ENCODE peak calls at places on chromosomes 13 and 19, in five cellular contexts. G is H1, I is HCT116, Q is HepG2, S is GM12878. F is an unnamed sample. For H3K4me1, the result is how much of the 10 kb centered on the place peaks cover.

GRCh38 chr19:33394006-33394722 is 20.7 kb downstream of the CEBPG start:
- DNase-seq in G (no peak), I (no peak), Q (peak), S (no peak), F (no peak)

GRCh38 chr13:110006304-110006703 is 219.9 kb upstream of the IRS2 start:
- DNase-seq in G (no peak), I (peak), Q (no peak), S (no peak), F (no peak)

GRCh38 chr13:86856996-86857395 is 814.2 kb upstream of the SLITRK5 start:
- DNase-seq in G (no peak), I (peak), Q (peak), S (no peak), F (no peak)

GRCh38 chr19:19451429-19452240 is 46.2 kb downstream of the GATAD2A start:
- DNase-seq in G (no peak), I (no peak), Q (no peak), S (peak), F (no peak)

GRCh38 chr13:108561152-108561551 is 68.3 kb upstream of the MYO16 start:
- DNase-seq in G (no peak), I (no peak), Q (no peak), S (no peak), F (no peak)

GRCh38 chr13:113547248-113547971 is 37.1 kb upstream of the TFDP1 start:
- DNase-seq in G (no peak), I (no peak), Q (no peak), S (no peak), F (no peak)

GRCh38 chr19:15265849-15266248 is 33.6 kb upstream of the EPHX3 start:
- DNase-seq in G (no peak), I (no peak), Q (no peak), S (no peak), F (no peak)

GRCh38 chr19:6221220-6221877 is 58.4 kb downstream of the MLLT1 start:
- DNase-seq in G (no peak), I (no peak), Q (no peak), S (no peak), F (no peak)

GRCh38 chr19:46478356-46478986 is 7.1 kb upstream of the PNMA8A start:
- DNase-seq in G (no peak), I (no peak), Q (no peak), S (no peak), F (peak)

GRCh38 chr19:55277494-55277893 is 2.4 kb downstream of the HSPBP1 start:
- DNase-seq in G (no peak), I (no peak), Q (no peak), S (no peak), F (no peak)

GRCh38 chr19:42132851-42133528 is 744 bp upstream of the POU2F2 start:
- DNase-seq in G (peak), I (peak), Q (peak), S (peak), F (peak)

GRCh38 chr13:111346281-111346680 is 25.8 kb downstream of the TEX29 start:
- DNase-seq in G (no peak), I (no peak), Q (no peak), S (no peak), F (no peak)

GRCh38 chr19:32223595-32224370 is 121.6 kb upstream of the ZNF507 start:
- DNase-seq in G (no peak), I (no peak), Q (no peak), S (no peak), F (no peak)

GRCh38 chr19:42762782-42763181 is 2.7 kb downstream of the PSG8 start:
- DNase-seq in G (no peak), I (no peak), Q (no peak), S (no peak), F (no peak)

GRCh38 chr13:112968380-112968909 is 569 bp upstream of the MCF2L start:
- DNase-seq in G (no peak), I (no peak), Q (no peak), S (no peak), F (no peak)

GRCh38 chr19:2779121-2779740 is 3.8 kb downstream of the SGTA start:
- DNase-seq in G (no peak), I (no peak), Q (no peak), S (no peak), F (no peak)

GRCh38 chr13:46749951-46750350 is 47.0 kb downstream of the ESD start:
- DNase-seq in G (no peak), I (no peak), Q (no peak), S (no peak), F (no peak)

GRCh38 chr13:20492641-20493040 is 33.0 kb downstream of the CRYL1 start:
- DNase-seq in G (no peak), I (peak), Q (peak), S (no peak), F (peak)

GRCh38 chr13:113922412-113923118 is 51.3 kb downstream of the C13orf46 start:
- DNase-seq in G (no peak), I (no peak), Q (no peak), S (no peak), F (no peak)

DNA sequence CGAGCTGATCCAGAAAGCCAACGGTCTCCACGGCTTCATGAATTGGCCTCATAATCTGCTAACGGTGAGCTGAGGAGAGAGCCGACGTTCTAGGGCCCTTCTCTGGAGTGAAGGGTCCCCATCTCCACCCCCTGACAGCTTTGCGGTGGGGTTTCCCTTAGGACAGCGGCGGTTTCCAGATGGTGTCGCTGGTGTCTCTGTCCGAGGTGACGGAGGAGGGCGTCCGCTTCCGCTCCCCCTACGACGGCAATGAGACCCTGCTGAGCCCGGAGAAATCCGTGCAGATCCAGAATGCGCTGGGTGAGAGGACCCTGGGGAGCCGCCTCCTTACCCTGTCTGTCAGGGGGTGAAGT is 692 bp downstream of the QTRT1 start:
- DNase-seq in G (no peak), I (no peak), Q (peak), S (no peak), F (peak)
- TF ChIP-seq POLR2AphosphoS5 in G (no peak), I (no peak), Q (no peak), S (no peak), F (no peak)

DNA sequence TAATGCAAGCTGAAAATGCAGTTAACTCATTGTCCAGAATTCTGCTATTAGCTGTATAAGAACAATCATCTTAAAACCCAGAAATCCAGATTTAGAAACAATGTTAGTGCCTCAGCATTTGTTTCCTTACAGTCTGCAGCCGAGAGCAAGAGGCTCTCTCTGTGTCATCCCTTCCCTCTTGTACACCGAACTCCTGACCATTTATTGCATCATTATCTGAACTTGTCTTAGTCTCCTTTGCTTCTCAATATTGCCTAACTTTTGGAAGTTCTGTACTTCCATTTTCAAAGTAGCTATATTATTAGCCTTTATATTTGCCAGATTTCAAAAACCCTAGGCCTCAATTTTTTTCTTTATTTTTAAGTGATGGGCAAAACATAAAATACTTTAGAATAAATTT is 27.1 kb downstream of the RNASEH2B start:
- DNase-seq in G (no peak), I (no peak), Q (no peak), S (no peak), F (no peak)
- TF ChIP-seq ZNF274 in G (no peak), I (no peak), Q (no peak), S (no peak), F (no peak)

DNA sequence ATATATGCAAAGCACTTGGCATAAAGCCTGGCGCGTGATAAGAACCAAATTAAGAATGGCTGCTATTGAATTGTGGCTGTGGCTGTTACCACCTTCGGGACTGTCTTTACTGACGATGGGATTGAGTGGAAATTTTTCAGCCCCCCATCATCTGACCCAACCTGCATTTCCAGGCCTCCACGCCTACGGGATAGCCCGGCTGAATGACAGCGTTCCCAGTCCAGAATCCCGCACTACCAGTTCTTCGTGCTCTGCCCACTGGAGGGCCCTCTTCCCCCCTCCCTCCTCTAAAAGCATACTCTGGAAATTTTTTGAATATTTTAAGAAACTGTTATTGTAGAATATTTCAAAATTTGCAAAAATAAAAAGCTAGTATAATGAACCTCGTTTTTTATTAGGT is 11.0 kb downstream of the KRTDAP start:
- DNase-seq in G (no peak), I (no peak), Q (no peak), S (no peak), F (no peak)
- H3K4me1 ChIP-seq in G (under half), I (under half), Q (under half), S (under half), F (under half)

DNA sequence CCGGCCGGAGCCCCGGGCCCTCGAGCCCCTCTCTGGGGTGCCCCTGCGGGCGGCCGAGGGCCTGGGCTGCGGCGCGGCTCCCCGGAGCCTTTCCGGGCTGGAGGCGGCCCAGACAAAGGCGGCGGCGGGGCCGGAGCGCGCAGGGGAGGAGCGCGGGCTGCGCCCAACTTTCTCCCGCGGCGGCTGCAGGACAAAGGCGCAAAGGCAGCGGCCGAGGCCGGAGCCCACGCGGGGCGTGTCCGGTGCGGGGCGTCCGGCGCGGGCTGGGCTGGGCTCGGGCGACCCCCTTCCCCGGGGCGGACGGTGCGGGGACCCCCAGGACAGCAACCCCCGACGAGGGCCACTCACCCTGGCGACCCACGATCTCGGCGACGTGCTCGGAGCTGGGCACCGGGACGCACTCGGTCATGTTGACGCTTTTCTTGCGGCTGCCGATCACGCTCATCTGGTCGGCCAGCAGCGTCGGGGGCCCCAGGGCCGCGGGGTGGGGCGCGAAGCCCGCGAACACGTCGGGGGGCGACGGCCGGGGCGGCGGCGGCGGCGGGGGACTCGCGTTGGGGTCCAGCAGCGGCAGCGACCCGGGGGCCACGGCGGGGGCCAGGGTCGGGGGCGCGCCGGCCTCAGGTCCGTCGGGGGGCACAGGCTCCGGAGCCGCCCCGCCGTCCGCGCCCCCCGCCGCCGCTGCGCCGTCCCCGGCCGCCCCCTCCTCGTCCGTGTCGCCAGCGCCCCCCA is 843 bp downstream of the MEX3D start:
- DNase-seq in G (no peak), I (no peak), Q (no peak), S (no peak), F (peak)
- TF ChIP-seq POLR2AphosphoS5 in G (peak), I (no peak), Q (no peak), S (no peak), F (no peak)

GRCh38 chr19:17406039-17406886 is 833 bp upstream of the BST2 start:
- DNase-seq in G (no peak), I (no peak), Q (no peak), S (no peak), F (no peak)
- TF ChIP-seq ZNF274 in G (no peak), I (no peak), Q (no peak), S (no peak), F (no peak)

DNA sequence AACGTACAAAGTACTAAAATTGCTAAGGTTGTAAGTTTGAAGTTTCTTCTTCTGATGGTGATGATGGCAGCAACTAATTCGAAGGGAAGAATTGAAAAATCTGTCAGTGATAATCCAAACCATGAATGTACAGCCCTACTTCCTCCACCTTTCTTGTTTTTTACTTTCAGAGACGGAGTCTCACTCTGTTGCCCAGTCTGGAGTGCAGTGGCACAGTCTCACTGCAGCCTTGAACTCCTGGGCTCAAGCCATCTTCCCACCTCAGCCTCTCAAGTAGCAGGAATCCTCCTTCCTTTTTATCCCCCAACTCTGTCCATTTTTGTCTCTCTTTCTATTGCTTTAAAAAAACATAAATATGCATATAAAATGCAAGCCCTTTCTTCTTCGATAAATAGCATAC is 112.3 kb upstream of the SOX21 start:
- DNase-seq in G (no peak), I (no peak), Q (no peak), S (no peak), F (no peak)
- H3K4me1 ChIP-seq in G (under half), I (under half), Q (under half), S (under half), F (under half)

GRCh38 chr13:25295228-25295627 is 6.2 kb upstream of the NUP58 start:
- DNase-seq in G (no peak), I (no peak), Q (no peak), S (no peak), F (no peak)

GRCh38 chr13:25291691-25292090 is 4.4 kb upstream of the MTMR6 start:
- DNase-seq in G (no peak), I (no peak), Q (no peak), S (no peak), F (no peak)

GRCh38 chr13:25286969-25287961 is at the start of gene MTMR6:
- DNase-seq in G (peak), I (peak), Q (peak), S (peak), F (peak)

GRCh38 chr13:25288966-25289365 is 1.7 kb upstream of the MTMR6 start:
- DNase-seq in G (no peak), I (no peak), Q (no peak), S (no peak), F (no peak)

DNA sequence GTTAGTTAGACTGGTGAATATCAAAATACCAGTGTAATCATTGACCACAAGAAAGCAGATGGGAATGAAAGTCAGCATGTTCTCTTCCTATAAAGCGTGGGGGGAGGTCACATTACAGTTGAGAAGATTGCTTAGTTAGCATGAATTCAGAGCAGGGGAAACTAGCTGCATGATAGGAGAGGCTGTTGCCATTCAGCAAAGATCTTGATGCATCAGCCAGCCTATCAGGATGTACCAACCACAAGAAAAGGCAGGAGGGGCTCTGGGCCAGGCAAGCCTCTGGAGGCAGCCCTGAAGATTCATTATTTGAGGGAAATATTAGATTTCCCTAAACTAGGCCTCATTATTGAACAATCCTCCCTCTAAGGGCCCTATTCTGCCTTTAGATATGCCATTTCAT is 5.0 kb upstream of the MTMR6 start:
- DNase-seq in G (no peak), I (no peak), Q (no peak), S (no peak), F (peak)
- TF ChIP-seq POLR2AphosphoS5 in G (no peak), I (no peak), Q (no peak), S (no peak), F (no peak)